ENCODE peak calls at places on chromosomes 3 and 15, in five cellular contexts. W is brain microvascular endothelial cell, Y is IMR-90, I is esophagus squamous epithelium, O is WERI-Rb-1. E is an unnamed sample.

GRCh38 chr3:14451844-14452533 is 49.6 kb downstream of the SLC6A6 start:
- DNase-seq in Y (peak; percentile 98), W (peak; percentile 89), I (no peak), O (no peak), E (peak; percentile 95)

GRCh38 chr3:30193625-30194044 is 412.8 kb upstream of the TGFBR2 start:
- DNase-seq in O (no peak), I (no peak), W (no peak), Y (no peak), E (no peak)

GRCh38 chr15:83837946-83838571 is 184.1 kb downstream of the ADAMTSL3 start:
- DNase-seq in O (peak; percentile 26), W (peak; percentile 32), Y (peak; percentile 14), I (no peak), E (no peak)

GRCh38 chr3:52391096-52391495 is 53.8 kb downstream of the SEMA3G start:
- DNase-seq in O (no peak), W (no peak), Y (no peak), I (no peak), E (no peak)

GRCh38 chr3:137202941-137203340 is 245.2 kb downstream of the IL20RB start:
- DNase-seq in I (no peak), O (no peak), Y (no peak), W (no peak), E (no peak)

GRCh38 chr3:100209948-100210776 is 50.6 kb upstream of the TBC1D23 start:
- DNase-seq in O (no peak), I (no peak), Y (peak; percentile 30), W (no peak), E (peak; percentile 65)

GRCh38 chr3:51709675-51710074 is 2.8 kb downstream of the GRM2 start:
- DNase-seq in I (no peak), W (no peak), Y (no peak), O (no peak), E (no peak)

GRCh38 chr15:84914351-84914750 is 29.9 kb downstream of the SLC28A1 start:
- DNase-seq in O (no peak), W (no peak), I (no peak), Y (no peak), E (no peak)

GRCh38 chr15:69474846-69475455 is 22.3 kb downstream of the RPLP1 start:
- DNase-seq in O (no peak), W (peak; percentile 45), I (no peak), Y (peak; percentile 23), E (no peak)

GRCh38 chr15:57861805-57862586 is 155.5 kb downstream of the POLR2M start:
- DNase-seq in O (no peak), W (peak; percentile 77), I (no peak), Y (peak; percentile 64), E (peak; percentile 83)

GRCh38 chr3:71356272-71356671 is 227.3 kb downstream of the FOXP1 start:
- DNase-seq in O (no peak), I (no peak), W (no peak), Y (no peak), E (no peak)

GRCh38 chr15:56821721-56822425 is 88.6 kb upstream of the ZNF280D start:
- DNase-seq in I (no peak), Y (peak; percentile 77), O (peak; percentile 62), W (peak; percentile 53), E (peak; percentile 80)

GRCh38 chr3:111903067-111903511 is 44.0 kb downstream of the PHLDB2 start:
- DNase-seq in Y (peak; percentile 84), O (no peak), I (no peak), W (peak; percentile 82), E (peak; percentile 89)

GRCh38 chr15:51191766-51192165 is 97.1 kb upstream of the TNFAIP8L3 start:
- DNase-seq in W (no peak), Y (no peak), I (no peak), O (no peak), E (no peak)
- H3K4me3 ChIP-seq in W (no peak overlapping the region), Y (no peak overlapping the region), I (no peak overlapping the region), O (no peak overlapping the region), E (no peak overlapping the region)

GRCh38 chr3:65406470-65406869 is 632.2 kb downstream of the MAGI1 start:
- DNase-seq in W (no peak), O (no peak), I (no peak), Y (peak; percentile 66), E (peak; percentile 76)

GRCh38 chr3:65400893-65401292 is 637.8 kb downstream of the MAGI1 start:
- DNase-seq in W (no peak), Y (no peak), O (no peak), I (no peak), E (no peak)

GRCh38 chr3:65402597-65402996 is 636.1 kb downstream of the MAGI1 start:
- DNase-seq in O (no peak), W (peak; percentile 71), Y (peak; percentile 93), I (no peak), E (peak; percentile 98)

GRCh38 chr3:65398953-65399352 is 639.8 kb downstream of the MAGI1 start:
- DNase-seq in Y (peak; percentile 58), O (no peak), W (no peak), I (no peak), E (peak; percentile 51)

GRCh38 chr3:65401359-65401810 is 637.3 kb downstream of the MAGI1 start:
- DNase-seq in W (no peak), Y (no peak), O (no peak), I (no peak), E (peak; percentile 12)
- H3K4me3 ChIP-seq in W (no peak overlapping the region), Y (no peak overlapping the region), O (no peak overlapping the region), I (no peak overlapping the region), E (no peak overlapping the region)

DNA sequence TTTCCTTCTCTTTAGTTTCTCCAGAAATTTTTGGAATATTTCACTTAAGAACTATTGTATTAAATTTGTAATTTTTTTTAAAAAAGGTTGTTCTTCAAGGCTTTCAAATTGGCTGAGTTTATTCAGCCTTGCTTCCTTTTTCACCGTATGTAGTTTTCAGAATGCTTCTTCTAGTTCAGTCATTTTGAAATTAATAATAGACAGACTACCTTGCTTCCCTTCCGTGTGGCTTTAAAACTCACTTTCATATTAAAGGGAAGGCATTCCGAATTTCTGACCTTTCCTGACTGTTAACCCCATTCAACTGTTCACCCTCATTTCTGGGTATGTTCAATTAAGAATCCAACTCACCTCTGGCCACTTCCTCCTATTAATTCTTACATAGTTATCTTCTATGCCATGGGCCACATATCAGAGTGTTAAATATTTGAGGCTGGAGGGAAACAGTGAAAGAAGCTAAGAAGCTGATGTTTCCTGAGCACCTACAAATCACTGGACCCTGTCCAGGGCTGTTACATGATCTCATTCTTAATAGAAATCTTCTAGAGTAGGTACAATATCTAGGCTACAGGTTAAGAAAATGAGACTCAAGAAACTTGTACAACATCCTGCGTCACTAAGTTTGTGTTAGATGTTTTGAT is 237.5 kb downstream of the P3H2 start:
- DNase-seq in W (no peak), O (no peak), Y (no peak), I (no peak), E (no peak)
- H3K4me3 ChIP-seq in W (no peak overlapping the region), O (no peak overlapping the region), Y (no peak overlapping the region), I (no peak overlapping the region), E (no peak overlapping the region)

DNA sequence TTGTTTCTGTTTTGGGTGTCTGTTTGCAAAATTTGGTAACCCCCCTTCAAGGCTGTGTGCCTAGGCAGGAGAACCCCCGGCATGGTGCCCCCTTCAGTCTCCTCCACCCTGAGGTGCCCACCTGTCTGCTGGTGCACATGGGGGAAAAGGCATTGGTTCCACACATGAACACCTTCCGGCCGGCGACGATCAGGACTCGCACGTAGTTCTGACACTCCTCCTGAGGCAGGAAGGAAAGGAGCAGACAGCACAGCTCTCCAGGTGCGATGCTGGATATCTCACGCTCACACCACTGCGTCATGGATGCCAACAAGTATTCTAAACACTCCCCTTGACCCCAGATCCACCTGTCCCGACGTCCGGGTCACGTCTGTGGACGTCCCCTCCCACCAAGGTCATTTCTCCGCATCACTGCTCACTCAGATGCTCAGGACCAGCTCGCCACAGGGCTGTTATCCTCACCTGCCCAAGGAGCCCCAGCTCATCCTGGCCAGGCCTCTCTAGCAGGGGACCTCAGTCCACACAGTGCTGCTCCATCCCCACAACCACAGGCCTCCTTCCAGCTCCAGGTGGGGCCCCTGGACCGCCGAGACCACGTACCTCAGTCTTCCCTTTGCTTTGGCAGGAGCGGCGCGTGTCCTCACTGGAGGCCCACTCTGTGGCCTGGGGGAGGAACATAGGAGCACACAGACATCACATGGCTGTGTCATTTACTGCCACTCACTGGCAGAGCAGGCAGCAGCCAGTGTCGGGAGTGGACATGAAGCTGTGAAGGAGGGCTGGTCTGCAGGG is 99.0 kb downstream of the SEMA5B start:
- DNase-seq in Y (no peak), O (peak; percentile 30), W (no peak), I (no peak), E (no peak)
- H3K4me3 ChIP-seq in Y (no peak overlapping the region), O (no peak overlapping the region), W (no peak overlapping the region), I (no peak overlapping the region), E (no peak overlapping the region)